ENCODE peak calls at places on chromosomes 6 and 20, in eight cellular contexts. One of them, this sample, is unnamed.

GRCh38 chr20:41468994-41469600 is 102.5 kb upstream of the EMILIN3 start:
- DNase-seq in activated naive CD4-positive, alpha-beta T cell treated with anti-CD3 and anti-CD28 coated beads for 36 hours: no peak
- DNase-seq in psoas muscle: no peak
- DNase-seq in globus pallidus: no peak
- DNase-seq in astrocyte of the spinal cord: no peak
- DNase-seq in activated CD4-positive, CD25-positive, alpha-beta regulatory T cell: no peak
- DNase-seq in right lobe of liver: no peak
- DNase-seq in HTR-8/SVneo: no peak
- DNase-seq in this sample: no peak

GRCh38 chr20:42705550-42705949 is 484.2 kb downstream of the PTPRT start:
- DNase-seq in activated naive CD4-positive, alpha-beta T cell treated with anti-CD3 and anti-CD28 coated beads for 36 hours: no peak
- DNase-seq in psoas muscle: no peak
- DNase-seq in globus pallidus: no peak
- DNase-seq in astrocyte of the spinal cord: no peak
- DNase-seq in activated CD4-positive, CD25-positive, alpha-beta regulatory T cell: no peak
- DNase-seq in right lobe of liver: no peak
- DNase-seq in HTR-8/SVneo: no peak
- DNase-seq in this sample: no peak

GRCh38 chr20:19682249-19682648 is 75.8 kb upstream of the RIN2 start:
- DNase-seq in activated naive CD4-positive, alpha-beta T cell treated with anti-CD3 and anti-CD28 coated beads for 36 hours: no peak
- DNase-seq in psoas muscle: no peak
- DNase-seq in globus pallidus: no peak
- DNase-seq in astrocyte of the spinal cord: no peak
- DNase-seq in activated CD4-positive, CD25-positive, alpha-beta regulatory T cell: no peak
- DNase-seq in right lobe of liver: no peak
- DNase-seq in HTR-8/SVneo: no peak
- DNase-seq in this sample: no peak

GRCh38 chr6:112116215-112116614 is 28.8 kb downstream of the FAM229B start:
- DNase-seq in activated naive CD4-positive, alpha-beta T cell treated with anti-CD3 and anti-CD28 coated beads for 36 hours: no peak
- DNase-seq in psoas muscle: no peak
- DNase-seq in globus pallidus: no peak
- DNase-seq in astrocyte of the spinal cord: no peak
- DNase-seq in activated CD4-positive, CD25-positive, alpha-beta regulatory T cell: no peak
- DNase-seq in right lobe of liver: peak; percentile 27
- DNase-seq in HTR-8/SVneo: no peak
- DNase-seq in this sample: no peak

GRCh38 chr20:59643616-59644061 is 39.3 kb downstream of the PHACTR3 start:
- DNase-seq in activated naive CD4-positive, alpha-beta T cell treated with anti-CD3 and anti-CD28 coated beads for 36 hours: no peak
- DNase-seq in psoas muscle: no peak
- DNase-seq in globus pallidus: peak; percentile 86
- DNase-seq in astrocyte of the spinal cord: no peak
- DNase-seq in activated CD4-positive, CD25-positive, alpha-beta regulatory T cell: no peak
- DNase-seq in right lobe of liver: no peak
- DNase-seq in HTR-8/SVneo: no peak
- DNase-seq in this sample: no peak

GRCh38 chr6:85124472-85125428 is 325.1 kb upstream of the NT5E start:
- DNase-seq in activated naive CD4-positive, alpha-beta T cell treated with anti-CD3 and anti-CD28 coated beads for 36 hours: no peak
- DNase-seq in psoas muscle: no peak
- DNase-seq in globus pallidus: no peak
- DNase-seq in astrocyte of the spinal cord: peak; percentile 84
- DNase-seq in activated CD4-positive, CD25-positive, alpha-beta regulatory T cell: no peak
- DNase-seq in right lobe of liver: no peak
- DNase-seq in HTR-8/SVneo: no peak
- DNase-seq in this sample: no peak

GRCh38 chr20:10653593-10654288 is 20.1 kb downstream of the JAG1 start:
- DNase-seq in activated naive CD4-positive, alpha-beta T cell treated with anti-CD3 and anti-CD28 coated beads for 36 hours: no peak
- DNase-seq in psoas muscle: no peak
- DNase-seq in globus pallidus: no peak
- DNase-seq in astrocyte of the spinal cord: peak; percentile 81
- DNase-seq in activated CD4-positive, CD25-positive, alpha-beta regulatory T cell: no peak
- DNase-seq in right lobe of liver: no peak
- DNase-seq in HTR-8/SVneo: no peak
- DNase-seq in this sample: peak; percentile 70

GRCh38 chr20:14374191-14374590 is 36.8 kb upstream of the FLRT3 start:
- DNase-seq in activated naive CD4-positive, alpha-beta T cell treated with anti-CD3 and anti-CD28 coated beads for 36 hours: no peak
- DNase-seq in psoas muscle: no peak
- DNase-seq in globus pallidus: no peak
- DNase-seq in astrocyte of the spinal cord: no peak
- DNase-seq in activated CD4-positive, CD25-positive, alpha-beta regulatory T cell: no peak
- DNase-seq in right lobe of liver: no peak
- DNase-seq in HTR-8/SVneo: no peak
- DNase-seq in this sample: no peak

GRCh38 chr6:17505767-17506280 is 94.3 kb upstream of the FAM8A1 start:
- DNase-seq in activated naive CD4-positive, alpha-beta T cell treated with anti-CD3 and anti-CD28 coated beads for 36 hours: no peak
- DNase-seq in psoas muscle: no peak
- DNase-seq in globus pallidus: no peak
- DNase-seq in astrocyte of the spinal cord: peak; percentile 57
- DNase-seq in activated CD4-positive, CD25-positive, alpha-beta regulatory T cell: no peak
- DNase-seq in right lobe of liver: no peak
- DNase-seq in HTR-8/SVneo: peak; percentile 19
- DNase-seq in this sample: no peak

GRCh38 chr6:144725731-144726522 is 440.8 kb downstream of the UTRN start:
- DNase-seq in activated naive CD4-positive, alpha-beta T cell treated with anti-CD3 and anti-CD28 coated beads for 36 hours: no peak
- DNase-seq in psoas muscle: no peak
- DNase-seq in globus pallidus: no peak
- DNase-seq in astrocyte of the spinal cord: no peak
- DNase-seq in activated CD4-positive, CD25-positive, alpha-beta regulatory T cell: no peak
- DNase-seq in right lobe of liver: no peak
- DNase-seq in HTR-8/SVneo: peak; percentile 10
- DNase-seq in this sample: peak; percentile 19

GRCh38 chr20:59253325-59253724 is 47.1 kb upstream of the EDN3 start:
- DNase-seq in activated naive CD4-positive, alpha-beta T cell treated with anti-CD3 and anti-CD28 coated beads for 36 hours: peak; percentile 17
- DNase-seq in psoas muscle: no peak
- DNase-seq in globus pallidus: no peak
- DNase-seq in astrocyte of the spinal cord: no peak
- DNase-seq in activated CD4-positive, CD25-positive, alpha-beta regulatory T cell: no peak
- DNase-seq in right lobe of liver: no peak
- DNase-seq in HTR-8/SVneo: no peak
- DNase-seq in this sample: no peak

GRCh38 chr6:122079906-122080305 is 319.5 kb upstream of the HSF2 start:
- DNase-seq in activated naive CD4-positive, alpha-beta T cell treated with anti-CD3 and anti-CD28 coated beads for 36 hours: no peak
- DNase-seq in psoas muscle: no peak
- DNase-seq in globus pallidus: no peak
- DNase-seq in astrocyte of the spinal cord: peak; percentile 10
- DNase-seq in activated CD4-positive, CD25-positive, alpha-beta regulatory T cell: no peak
- DNase-seq in right lobe of liver: no peak
- DNase-seq in HTR-8/SVneo: no peak
- DNase-seq in this sample: no peak

GRCh38 chr6:105794263-105794662 is 291.9 kb upstream of the PRDM1 start:
- DNase-seq in activated naive CD4-positive, alpha-beta T cell treated with anti-CD3 and anti-CD28 coated beads for 36 hours: no peak
- DNase-seq in psoas muscle: peak; percentile 85
- DNase-seq in globus pallidus: peak; percentile 40
- DNase-seq in astrocyte of the spinal cord: peak; percentile 24
- DNase-seq in activated CD4-positive, CD25-positive, alpha-beta regulatory T cell: no peak
- DNase-seq in right lobe of liver: peak; percentile 76
- DNase-seq in HTR-8/SVneo: no peak
- DNase-seq in this sample: peak; percentile 61

GRCh38 chr6:42407379-42407778 is 44.3 kb downstream of the TRERF1 start:
- DNase-seq in activated naive CD4-positive, alpha-beta T cell treated with anti-CD3 and anti-CD28 coated beads for 36 hours: no peak
- DNase-seq in psoas muscle: no peak
- DNase-seq in globus pallidus: no peak
- DNase-seq in astrocyte of the spinal cord: peak; percentile 85
- DNase-seq in activated CD4-positive, CD25-positive, alpha-beta regulatory T cell: no peak
- DNase-seq in right lobe of liver: no peak
- DNase-seq in HTR-8/SVneo: peak; percentile 26
- DNase-seq in this sample: no peak

GRCh38 chr6:12348530-12349511 is 58.7 kb downstream of the EDN1 start:
- DNase-seq in activated naive CD4-positive, alpha-beta T cell treated with anti-CD3 and anti-CD28 coated beads for 36 hours: no peak
- DNase-seq in psoas muscle: no peak
- DNase-seq in globus pallidus: no peak
- DNase-seq in astrocyte of the spinal cord: peak; percentile 90
- DNase-seq in activated CD4-positive, CD25-positive, alpha-beta regulatory T cell: no peak
- DNase-seq in right lobe of liver: no peak
- DNase-seq in HTR-8/SVneo: peak; percentile 87
- DNase-seq in this sample: no peak

GRCh38 chr20:53176133-53176532 is 204.0 kb downstream of the TSHZ2 start:
- DNase-seq in activated naive CD4-positive, alpha-beta T cell treated with anti-CD3 and anti-CD28 coated beads for 36 hours: no peak
- DNase-seq in psoas muscle: no peak
- DNase-seq in globus pallidus: no peak
- DNase-seq in astrocyte of the spinal cord: no peak
- DNase-seq in activated CD4-positive, CD25-positive, alpha-beta regulatory T cell: no peak
- DNase-seq in right lobe of liver: no peak
- DNase-seq in HTR-8/SVneo: no peak
- DNase-seq in this sample: no peak

GRCh38 chr6:7252390-7252789 is 60.6 kb downstream of the SSR1 start:
- DNase-seq in activated naive CD4-positive, alpha-beta T cell treated with anti-CD3 and anti-CD28 coated beads for 36 hours: no peak
- DNase-seq in psoas muscle: no peak
- DNase-seq in globus pallidus: peak; percentile 21
- DNase-seq in astrocyte of the spinal cord: no peak
- DNase-seq in activated CD4-positive, CD25-positive, alpha-beta regulatory T cell: no peak
- DNase-seq in right lobe of liver: no peak
- DNase-seq in HTR-8/SVneo: no peak
- DNase-seq in this sample: no peak

GRCh38 chr6:128209771-128210170 is 308.9 kb upstream of the THEMIS start:
- DNase-seq in activated naive CD4-positive, alpha-beta T cell treated with anti-CD3 and anti-CD28 coated beads for 36 hours: no peak
- DNase-seq in psoas muscle: no peak
- DNase-seq in globus pallidus: no peak
- DNase-seq in astrocyte of the spinal cord: peak; percentile 82
- DNase-seq in activated CD4-positive, CD25-positive, alpha-beta regulatory T cell: no peak
- DNase-seq in right lobe of liver: no peak
- DNase-seq in HTR-8/SVneo: peak; percentile 36
- DNase-seq in this sample: no peak

GRCh38 chr6:144896876-144897275 is 611.7 kb downstream of the UTRN start:
- DNase-seq in activated naive CD4-positive, alpha-beta T cell treated with anti-CD3 and anti-CD28 coated beads for 36 hours: no peak
- DNase-seq in psoas muscle: no peak
- DNase-seq in globus pallidus: no peak
- DNase-seq in astrocyte of the spinal cord: no peak
- DNase-seq in activated CD4-positive, CD25-positive, alpha-beta regulatory T cell: no peak
- DNase-seq in right lobe of liver: no peak
- DNase-seq in HTR-8/SVneo: no peak
- DNase-seq in this sample: no peak

GRCh38 chr20:35320396-35321126 is 28.3 kb upstream of the FAM83C start:
- DNase-seq in activated naive CD4-positive, alpha-beta T cell treated with anti-CD3 and anti-CD28 coated beads for 36 hours: no peak
- DNase-seq in psoas muscle: no peak
- DNase-seq in globus pallidus: no peak
- DNase-seq in astrocyte of the spinal cord: peak; percentile 85
- DNase-seq in activated CD4-positive, CD25-positive, alpha-beta regulatory T cell: no peak
- DNase-seq in right lobe of liver: no peak
- DNase-seq in HTR-8/SVneo: peak; percentile 71
- DNase-seq in this sample: no peak

GRCh38 chr6:45681860-45682488 is 304.2 kb upstream of the SUPT3H start:
- DNase-seq in activated naive CD4-positive, alpha-beta T cell treated with anti-CD3 and anti-CD28 coated beads for 36 hours: peak; percentile 56
- DNase-seq in psoas muscle: no peak
- DNase-seq in globus pallidus: no peak
- DNase-seq in astrocyte of the spinal cord: no peak
- DNase-seq in activated CD4-positive, CD25-positive, alpha-beta regulatory T cell: no peak
- DNase-seq in right lobe of liver: no peak
- DNase-seq in HTR-8/SVneo: no peak
- DNase-seq in this sample: no peak